ENCODE peak calls at places on chromosomes 3 and 15, in ten cellular contexts. C, W, G, J, D, B, O, F, V and E are unnamed samples.

GRCh38 chr3:183698760-183699159 is 1.2 kb downstream of the YEATS2 start:
- DNase-seq in C (peak), G (no peak), J (no peak), F (no peak), W (no peak), O (no peak), D (peak), V (peak), B (no peak), E (no peak)

GRCh38 chr3:189724366-189724765 is 93.2 kb downstream of the TP63 start:
- DNase-seq in D (peak), W (no peak), B (no peak), V (peak), C (no peak), J (no peak), O (no peak), F (no peak), G (no peak), E (no peak)

GRCh38 chr15:73079570-73079969 is 27.3 kb downstream of the NEO1 start:
- DNase-seq in V (no peak), O (no peak), F (no peak), G (no peak), D (peak), J (no peak), B (no peak), C (no peak), W (no peak), E (no peak)

GRCh38 chr3:146139586-146140110 is 21.3 kb downstream of the PLOD2 start:
- DNase-seq in G (no peak), F (no peak), B (no peak), C (no peak), J (no peak), O (no peak), D (no peak), W (no peak), V (no peak), E (no peak)

GRCh38 chr15:25486051-25486450 is 47.2 kb upstream of the UBE3A start:
- DNase-seq in F (no peak), C (no peak), G (no peak), D (no peak), J (peak), W (no peak), V (no peak), B (no peak), O (no peak), E (no peak)

GRCh38 chr15:80706161-80706560 is 11.1 kb downstream of the ABHD17C start:
- DNase-seq in J (no peak), G (no peak), D (no peak), C (no peak), F (no peak), O (no peak), V (no peak), B (no peak), W (no peak), E (no peak)

GRCh38 chr3:187403768-187404270 is 35.6 kb downstream of the RTP4 start:
- DNase-seq in J (no peak), W (no peak), D (peak), B (no peak), O (no peak), F (peak), G (no peak), C (no peak), V (peak), E (peak)

GRCh38 chr3:140898340-140899180 is 43.1 kb upstream of the SLC25A36 start:
- DNase-seq in C (peak), G (no peak), V (peak), W (no peak), D (peak), B (no peak), J (no peak), F (no peak), O (no peak), E (peak)

DNA sequence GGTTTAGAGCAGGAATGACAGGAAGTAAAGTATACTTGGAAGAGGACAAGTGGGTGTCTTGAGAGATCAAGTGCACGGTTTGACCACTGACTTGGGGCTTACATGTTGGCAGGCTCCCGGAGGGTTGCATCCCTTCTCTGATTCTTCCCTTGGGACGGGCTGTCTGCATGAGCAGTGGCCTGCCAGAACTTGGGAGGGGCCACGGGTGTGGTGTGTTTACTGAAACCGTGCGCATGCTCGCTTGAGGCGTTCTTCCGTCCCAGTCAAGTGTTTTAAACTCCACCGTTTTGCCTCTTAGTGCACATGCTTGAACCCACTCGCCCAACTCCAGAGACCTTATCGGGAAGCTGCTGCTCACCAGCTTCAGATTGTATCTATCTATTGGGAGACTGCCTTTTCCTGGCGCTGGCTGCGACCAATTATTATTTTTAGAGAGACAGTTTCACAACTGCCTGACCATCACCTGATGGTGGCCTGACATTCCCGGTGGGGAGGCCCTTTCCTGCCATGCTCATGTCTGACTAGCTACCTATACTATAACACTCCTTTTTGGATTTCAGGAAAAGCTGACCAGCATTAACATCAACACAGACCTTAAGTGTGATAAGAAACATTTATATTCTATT is 14.9 kb upstream of the C3orf22 start:
- DNase-seq in V (no peak), F (peak), W (no peak), G (no peak), J (peak), O (peak), C (no peak), D (no peak), B (no peak), E (no peak)
- H3K4me3 ChIP-seq in V (no peak), F (peak), W (no peak), G (no peak), J (no peak), O (peak), C (no peak), D (no peak), B (no peak), E (no peak)

GRCh38 chr3:142597898-142598297 is 1.7 kb downstream of the PLS1 start:
- DNase-seq in G (no peak), D (no peak), V (no peak), O (no peak), C (no peak), F (no peak), J (peak), B (no peak), W (no peak), E (no peak)

GRCh38 chr3:142595951-142596725 is at the start of gene PLS1:
- DNase-seq in D (peak), F (peak), B (peak), C (peak), W (peak), J (peak), O (peak), G (peak), V (peak), E (no peak)

GRCh38 chr3:142596726-142597088 is 514 bp downstream of the PLS1 start:
- DNase-seq in V (no peak), C (no peak), F (peak), J (no peak), D (no peak), W (no peak), O (no peak), B (no peak), G (no peak), E (no peak)

GRCh38 chr3:142595581-142595950 is 627 bp upstream of the PLS1 start:
- DNase-seq in D (peak), G (no peak), O (no peak), B (no peak), J (no peak), W (no peak), V (peak), C (peak), F (peak), E (peak)

DNA sequence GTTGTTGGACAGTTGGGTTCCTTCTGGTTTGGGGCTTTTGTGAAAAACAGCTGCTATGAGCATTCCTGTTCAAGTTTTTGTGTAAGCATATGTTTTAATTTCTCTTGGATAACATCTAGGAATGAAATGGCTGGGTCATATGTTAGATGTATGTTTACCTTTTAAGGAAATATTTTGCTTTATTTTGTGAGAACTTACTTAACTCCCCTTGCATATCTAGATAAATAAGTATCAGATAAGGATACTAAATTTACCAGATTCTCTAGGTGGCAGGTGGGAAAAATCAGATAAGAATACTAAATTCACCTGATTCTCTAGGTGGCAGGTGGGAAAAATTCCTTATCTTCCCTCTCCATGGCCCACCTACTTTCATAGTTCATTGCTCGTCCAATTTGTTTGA is 1.1 kb upstream of the PLS1 start:
- DNase-seq in V (no peak), D (no peak), O (no peak), W (no peak), F (no peak), B (no peak), G (no peak), J (no peak), C (no peak), E (no peak)
- H3K4me3 ChIP-seq in V (no peak), D (no peak), O (no peak), W (peak), F (peak), B (no peak), G (peak), J (peak), C (peak), E (no peak)

GRCh38 chr15:70702584-70702983 is 60.8 kb downstream of the UACA start:
- DNase-seq in F (no peak), J (no peak), O (no peak), G (no peak), V (no peak), B (no peak), W (no peak), C (no peak), D (no peak), E (no peak)

GRCh38 chr15:70704166-70704565 is 59.2 kb downstream of the UACA start:
- DNase-seq in G (no peak), B (no peak), C (no peak), J (no peak), F (no peak), V (no peak), W (no peak), D (no peak), O (no peak), E (no peak)

GRCh38 chr15:70703066-70703465 is 60.3 kb downstream of the UACA start:
- DNase-seq in V (no peak), W (no peak), C (no peak), G (no peak), J (no peak), F (no peak), D (no peak), B (no peak), O (no peak), E (no peak)

GRCh38 chr15:70703483-70703882 is 59.9 kb downstream of the UACA start:
- DNase-seq in O (no peak), F (no peak), G (no peak), D (peak), V (no peak), C (no peak), B (no peak), W (no peak), J (peak), E (no peak)

GRCh38 chr15:70701891-70702568 is 61.3 kb downstream of the UACA start:
- DNase-seq in W (peak), G (no peak), D (peak), B (no peak), C (no peak), F (peak), O (peak), J (no peak), V (peak), E (peak)
- H3K4me3 ChIP-seq in W (peak), G (peak), D (peak), B (no peak), C (no peak), F (no peak), O (peak), J (peak), V (peak), E (peak)

GRCh38 chr3:137767146-137768020 is 3.3 kb downstream of the SOX14 start:
- DNase-seq in W (no peak), O (no peak), C (no peak), B (no peak), V (no peak), G (no peak), D (no peak), J (peak), F (no peak), E (no peak)

GRCh38 chr3:137770066-137770805 is 6.1 kb downstream of the SOX14 start:
- DNase-seq in V (no peak), D (no peak), O (peak), C (no peak), J (peak), F (no peak), B (no peak), W (no peak), G (no peak), E (no peak)

GRCh38 chr3:137769321-137770065 is 5.4 kb downstream of the SOX14 start:
- DNase-seq in G (no peak), O (no peak), B (no peak), D (no peak), V (no peak), J (peak), F (no peak), W (no peak), C (no peak), E (no peak)

GRCh38 chr3:137768021-137768360 is 3.9 kb downstream of the SOX14 start:
- DNase-seq in J (no peak), V (no peak), G (no peak), D (no peak), O (peak), C (no peak), B (no peak), F (no peak), W (no peak), E (no peak)

GRCh38 chr3:137768361-137769320 is 4.5 kb downstream of the SOX14 start:
- DNase-seq in C (no peak), W (no peak), D (no peak), B (no peak), J (peak), G (no peak), F (no peak), V (no peak), O (peak), E (no peak)
- H3K4me3 ChIP-seq in C (no peak), W (peak), D (peak), B (no peak), J (peak), G (peak), F (peak), V (no peak), O (peak), E (peak)

DNA sequence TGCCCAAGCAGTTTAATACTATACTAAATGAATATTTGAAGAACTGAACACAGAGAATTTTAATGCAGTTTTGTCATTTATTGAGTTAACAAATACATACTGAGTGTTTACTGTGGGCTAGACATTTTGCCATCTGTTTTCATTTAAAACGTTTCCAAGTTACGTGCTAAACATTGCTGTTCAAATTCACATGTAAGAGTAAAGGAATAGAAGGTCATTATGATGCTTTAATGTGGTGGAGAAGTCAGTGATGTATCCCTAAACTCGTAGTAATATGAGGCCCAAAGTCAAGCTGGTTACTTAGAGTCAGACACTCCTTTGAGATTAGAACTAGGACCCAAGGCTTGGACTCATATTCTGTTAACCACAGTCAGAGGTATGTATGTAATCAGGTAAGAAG is 49.4 kb downstream of the CRYBG3 start:
- DNase-seq in O (no peak), V (peak), C (no peak), J (no peak), D (peak), W (no peak), G (no peak), F (no peak), B (no peak), E (no peak)
- H3K4me3 ChIP-seq in O (no peak), V (no peak), C (no peak), J (no peak), D (no peak), W (no peak), G (no peak), F (no peak), B (no peak), E (no peak)

GRCh38 chr3:131228522-131228921 is 153.1 kb upstream of the NUDT16 start:
- DNase-seq in V (no peak), F (no peak), B (no peak), C (no peak), G (no peak), O (no peak), J (no peak), D (no peak), W (no peak), E (no peak)

GRCh38 chr3:131233900-131234667 is 147.5 kb upstream of the NUDT16 start:
- DNase-seq in F (no peak), D (no peak), W (no peak), G (no peak), V (no peak), O (no peak), J (no peak), C (no peak), B (no peak), E (no peak)

GRCh38 chr3:131232711-131233267 is 148.8 kb upstream of the NUDT16 start:
- DNase-seq in W (no peak), F (no peak), G (no peak), B (no peak), J (no peak), D (no peak), O (no peak), V (no peak), C (no peak), E (no peak)

DNA sequence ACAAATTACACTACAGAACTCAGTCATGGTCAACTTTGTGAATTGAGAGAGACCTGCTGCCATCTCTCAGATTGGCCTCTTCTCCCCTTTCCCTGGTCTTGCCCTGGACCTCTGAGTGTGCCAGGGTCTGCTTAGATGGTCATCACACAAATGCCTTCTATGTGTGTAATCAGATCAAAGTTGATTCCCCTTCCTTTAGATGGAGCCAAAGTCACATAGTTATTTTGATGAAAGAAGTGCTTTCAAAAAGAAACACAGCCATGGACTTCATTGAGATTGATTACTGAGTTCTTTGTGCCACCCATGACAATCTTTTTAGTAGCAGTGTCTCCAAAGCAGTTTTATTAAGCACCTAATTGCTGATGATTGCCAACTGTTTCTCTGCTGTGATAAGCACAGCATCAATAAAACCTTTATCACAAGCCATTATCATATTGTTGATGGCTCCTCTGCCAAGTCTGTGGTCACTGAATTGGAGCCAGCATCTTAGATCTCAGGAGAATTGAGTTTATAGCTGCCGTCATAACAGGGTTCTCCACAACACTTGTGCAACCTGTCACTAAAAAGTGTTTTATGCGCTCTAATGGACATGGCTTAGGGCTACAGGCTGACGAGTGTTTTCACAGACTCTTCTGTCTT is 149.7 kb upstream of the NUDT16 start:
- DNase-seq in D (peak), C (no peak), B (no peak), F (no peak), O (no peak), G (no peak), V (no peak), W (no peak), J (no peak), E (peak)
- H3K4me3 ChIP-seq in D (no peak), C (no peak), B (no peak), F (no peak), O (no peak), G (no peak), V (no peak), W (no peak), J (no peak), E (no peak)

DNA sequence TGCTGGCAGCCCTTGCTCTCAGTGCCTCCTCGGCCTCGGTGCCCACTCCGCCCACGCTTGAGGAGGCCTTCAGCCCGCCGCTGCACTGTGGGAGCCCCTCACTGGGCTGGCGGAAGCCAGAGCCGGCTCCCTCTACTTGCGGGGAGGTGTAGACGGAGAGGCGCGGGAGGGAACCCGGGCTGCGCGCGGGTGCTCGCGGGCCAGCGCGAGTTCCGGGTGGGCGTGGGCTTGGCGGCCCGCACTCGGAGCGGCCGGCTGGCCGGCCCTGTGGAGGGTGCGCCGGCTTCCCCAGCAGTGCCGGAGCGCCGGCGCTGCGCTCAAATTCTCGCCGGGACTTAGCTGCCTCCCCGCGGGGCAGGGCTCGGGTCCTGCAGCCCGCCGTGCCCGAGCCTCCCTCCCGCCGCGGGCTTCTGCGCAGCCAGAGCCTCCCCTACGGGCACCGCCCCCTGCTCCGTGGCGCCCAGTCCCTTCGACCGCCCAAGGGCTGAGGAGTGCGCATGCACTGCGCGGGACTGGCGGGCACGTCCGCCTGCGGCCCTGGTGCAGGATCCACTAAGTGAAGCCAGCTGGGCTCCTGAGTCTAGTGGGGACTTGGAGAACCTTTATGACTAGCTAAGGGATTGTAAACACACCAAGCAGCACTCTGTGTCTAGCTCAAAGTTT is 231.5 kb downstream of the EFHB start:
- DNase-seq in V (no peak), B (no peak), W (peak), O (no peak), D (peak), C (no peak), F (no peak), G (no peak), J (no peak), E (no peak)
- H3K4me3 ChIP-seq in V (no peak), B (no peak), W (no peak), O (no peak), D (peak), C (no peak), F (no peak), G (no peak), J (peak), E (no peak)